ENCODE peak calls at places on chromosome X, in five cellular contexts. One of them, this sample, is unnamed.

GRCh38 chrX:12497832-12498591 is 293.2 kb upstream of the PRPS2 start:
- DNase-seq in naive thymus-derived CD4-positive, alpha-beta T cell: no peak
- DNase-seq in AG08396: no peak
- DNase-seq in germinal center: peak
- DNase-seq in T-helper 2 cell: no peak
- DNase-seq in this sample: no peak

GRCh38 chrX:10118530-10118929 is 38.2 kb upstream of the CLCN4 start:
- DNase-seq in naive thymus-derived CD4-positive, alpha-beta T cell: no peak
- DNase-seq in germinal center: no peak
- DNase-seq in AG08396: no peak
- DNase-seq in T-helper 2 cell: no peak
- DNase-seq in this sample: no peak

GRCh38 chrX:66616944-66617343 is 21.9 kb downstream of the EDA2R start:
- DNase-seq in naive thymus-derived CD4-positive, alpha-beta T cell: no peak
- DNase-seq in germinal center: no peak
- DNase-seq in AG08396: no peak
- DNase-seq in T-helper 2 cell: no peak
- DNase-seq in this sample: no peak

GRCh38 chrX:31213941-31214340 is 142.1 kb upstream of the FTHL17 start:
- DNase-seq in germinal center: peak
- DNase-seq in T-helper 2 cell: no peak
- DNase-seq in naive thymus-derived CD4-positive, alpha-beta T cell: no peak
- DNase-seq in AG08396: peak
- DNase-seq in this sample: no peak

GRCh38 chrX:133685806-133686205 is 270.5 kb upstream of the GPC4 start:
- DNase-seq in germinal center: no peak
- DNase-seq in AG08396: no peak
- DNase-seq in naive thymus-derived CD4-positive, alpha-beta T cell: no peak
- DNase-seq in T-helper 2 cell: no peak
- DNase-seq in this sample: no peak

GRCh38 chrX:12412561-12412960 is 274.3 kb downstream of the FRMPD4 start:
- DNase-seq in germinal center: no peak
- DNase-seq in AG08396: no peak
- DNase-seq in T-helper 2 cell: no peak
- DNase-seq in naive thymus-derived CD4-positive, alpha-beta T cell: no peak
- DNase-seq in this sample: no peak

GRCh38 chrX:119516157-119516702 is 48.0 kb downstream of the SLC25A5 start:
- DNase-seq in germinal center: peak
- DNase-seq in T-helper 2 cell: peak
- DNase-seq in naive thymus-derived CD4-positive, alpha-beta T cell: peak
- DNase-seq in AG08396: peak
- DNase-seq in this sample: peak

GRCh38 chrX:135974279-135974856 is 580 bp upstream of the MMGT1 start:
- DNase-seq in AG08396: no peak
- DNase-seq in naive thymus-derived CD4-positive, alpha-beta T cell: peak
- DNase-seq in germinal center: peak
- DNase-seq in T-helper 2 cell: peak
- DNase-seq in this sample: no peak

GRCh38 chrX:119981286-119982070 is 37.9 kb upstream of the NKAP start:
- DNase-seq in AG08396: peak
- DNase-seq in T-helper 2 cell: no peak
- DNase-seq in naive thymus-derived CD4-positive, alpha-beta T cell: no peak
- DNase-seq in germinal center: peak
- DNase-seq in this sample: peak

GRCh38 chrX:70129811-70130210 is 3.4 kb upstream of the IGBP1 start:
- DNase-seq in T-helper 2 cell: no peak
- DNase-seq in naive thymus-derived CD4-positive, alpha-beta T cell: no peak
- DNase-seq in AG08396: no peak
- DNase-seq in germinal center: no peak
- DNase-seq in this sample: no peak

GRCh38 chrX:150229030-150229429 is 134.1 kb upstream of the MAMLD1 start:
- DNase-seq in naive thymus-derived CD4-positive, alpha-beta T cell: no peak
- DNase-seq in T-helper 2 cell: no peak
- DNase-seq in germinal center: no peak
- DNase-seq in AG08396: no peak
- DNase-seq in this sample: no peak

GRCh38 chrX:40878821-40879571 is 143.7 kb upstream of the MED14 start:
- DNase-seq in AG08396: no peak
- DNase-seq in germinal center: no peak
- DNase-seq in naive thymus-derived CD4-positive, alpha-beta T cell: no peak
- DNase-seq in T-helper 2 cell: no peak
- DNase-seq in this sample: no peak